ENCODE peak calls at places on chromosomes 4 and X, in six cellular contexts. X, B, N, A, K and P are unnamed samples.

GRCh38 chr4:185811509-185812364 is at the start of gene SORBS2:
- DNase-seq in X (peak), B (peak), N (peak), A (peak), K (no peak), P (no peak)

GRCh38 chr4:53520114-53520513 is 71.2 kb downstream of the LNX1 start:
- DNase-seq in X (peak), B (no peak), N (no peak), A (no peak), K (no peak), P (no peak)

GRCh38 chr4:120991885-120992284 is 69.4 kb upstream of the PRDM5 start:
- DNase-seq in X (no peak), B (no peak), N (no peak), A (no peak), K (no peak), P (no peak)

GRCh38 chr4:146232131-146232722 is 17.9 kb downstream of the REELD1 start:
- DNase-seq in X (no peak), B (no peak), N (no peak), A (no peak), K (no peak), P (no peak)

GRCh38 chr4:123649644-123650356 is 253.2 kb downstream of the SPRY1 start:
- DNase-seq in X (peak), B (peak), N (peak), A (peak), K (peak), P (no peak)

GRCh38 chrX:150429577-150429976 is 66.5 kb downstream of the MAMLD1 start:
- DNase-seq in X (no peak), B (no peak), N (peak), A (no peak), K (peak), P (no peak)

GRCh38 chrX:106168107-106168506 is at the start of gene PWWP3B:
- DNase-seq in X (peak), B (peak), N (peak), A (peak), K (no peak), P (no peak)

GRCh38 chrX:63275127-63275526 is 76.0 kb downstream of the SPIN4 start:
- DNase-seq in X (peak), B (peak), N (peak), A (no peak), K (no peak), P (peak)

GRCh38 chr4:102439835-102440234 is 61.3 kb upstream of the NFKB1 start:
- DNase-seq in X (no peak), B (no peak), N (peak), A (no peak), K (peak), P (no peak)

GRCh38 chr4:110982486-110982885 is 359.6 kb upstream of the PITX2 start:
- DNase-seq in X (no peak), B (no peak), N (no peak), A (no peak), K (no peak), P (no peak)

GRCh38 chr4:156298230-156298629 is 344.6 kb upstream of the CTSO start:
- DNase-seq in X (peak), B (no peak), N (peak), A (no peak), K (peak), P (no peak)

GRCh38 chr4:78237360-78237759 is 180.2 kb downstream of the FRAS1 start:
- DNase-seq in X (no peak), B (no peak), N (no peak), A (no peak), K (no peak), P (no peak)

GRCh38 chr4:15234101-15234500 is 193.7 kb upstream of the C1QTNF7 start:
- DNase-seq in X (no peak), B (no peak), N (peak), A (no peak), K (peak), P (no peak)

GRCh38 chr4:15232725-15233597 is 194.9 kb upstream of the C1QTNF7 start:
- DNase-seq in X (no peak), B (no peak), N (peak), A (no peak), K (no peak), P (no peak)

GRCh38 chr4:15231265-15232091 is 196.4 kb upstream of the C1QTNF7 start:
- DNase-seq in X (peak), B (peak), N (peak), A (peak), K (peak), P (peak)

GRCh38 chr4:15234585-15235126 is 193.2 kb upstream of the C1QTNF7 start:
- DNase-seq in X (no peak), B (no peak), N (peak), A (no peak), K (peak), P (no peak)

DNA sequence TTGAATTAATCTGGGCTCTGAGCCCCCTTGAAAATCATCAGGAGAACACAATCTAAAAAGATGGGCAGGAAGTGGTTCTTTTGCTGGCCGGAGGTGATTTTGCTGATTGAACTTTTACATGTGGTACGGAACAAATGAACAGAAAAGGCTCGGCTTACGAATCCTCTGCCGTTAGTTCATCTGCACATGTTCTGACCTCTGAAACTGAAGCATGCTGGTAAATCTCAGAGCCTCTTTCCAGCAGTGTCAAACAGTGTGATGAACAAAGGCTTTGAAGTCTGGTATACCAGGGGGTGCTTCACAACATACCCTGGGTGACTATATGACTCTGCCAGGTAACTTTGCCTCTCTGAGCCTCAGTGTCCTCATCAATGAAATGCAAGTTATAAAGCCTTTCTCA is 194.2 kb upstream of the C1QTNF7 start:
- DNase-seq in X (no peak), B (no peak), N (peak), A (no peak), K (no peak), P (peak)
- H3K4me3 ChIP-seq in X (no peak), B (no peak), N (no peak), A (no peak), K (no peak), P (peak)

GRCh38 chr4:26380740-26381139 is 59.9 kb downstream of the RBPJ start:
- DNase-seq in X (no peak), B (no peak), N (no peak), A (no peak), K (no peak), P (no peak)

GRCh38 chr4:26372525-26373172 is 51.8 kb downstream of the RBPJ start:
- DNase-seq in X (peak), B (peak), N (peak), A (peak), K (peak), P (peak)

GRCh38 chr4:26379837-26380236 is 59.0 kb downstream of the RBPJ start:
- DNase-seq in X (no peak), B (no peak), N (no peak), A (no peak), K (no peak), P (no peak)

GRCh38 chr4:26375589-26375988 is 54.8 kb downstream of the RBPJ start:
- DNase-seq in X (no peak), B (no peak), N (no peak), A (no peak), K (no peak), P (no peak)

DNA sequence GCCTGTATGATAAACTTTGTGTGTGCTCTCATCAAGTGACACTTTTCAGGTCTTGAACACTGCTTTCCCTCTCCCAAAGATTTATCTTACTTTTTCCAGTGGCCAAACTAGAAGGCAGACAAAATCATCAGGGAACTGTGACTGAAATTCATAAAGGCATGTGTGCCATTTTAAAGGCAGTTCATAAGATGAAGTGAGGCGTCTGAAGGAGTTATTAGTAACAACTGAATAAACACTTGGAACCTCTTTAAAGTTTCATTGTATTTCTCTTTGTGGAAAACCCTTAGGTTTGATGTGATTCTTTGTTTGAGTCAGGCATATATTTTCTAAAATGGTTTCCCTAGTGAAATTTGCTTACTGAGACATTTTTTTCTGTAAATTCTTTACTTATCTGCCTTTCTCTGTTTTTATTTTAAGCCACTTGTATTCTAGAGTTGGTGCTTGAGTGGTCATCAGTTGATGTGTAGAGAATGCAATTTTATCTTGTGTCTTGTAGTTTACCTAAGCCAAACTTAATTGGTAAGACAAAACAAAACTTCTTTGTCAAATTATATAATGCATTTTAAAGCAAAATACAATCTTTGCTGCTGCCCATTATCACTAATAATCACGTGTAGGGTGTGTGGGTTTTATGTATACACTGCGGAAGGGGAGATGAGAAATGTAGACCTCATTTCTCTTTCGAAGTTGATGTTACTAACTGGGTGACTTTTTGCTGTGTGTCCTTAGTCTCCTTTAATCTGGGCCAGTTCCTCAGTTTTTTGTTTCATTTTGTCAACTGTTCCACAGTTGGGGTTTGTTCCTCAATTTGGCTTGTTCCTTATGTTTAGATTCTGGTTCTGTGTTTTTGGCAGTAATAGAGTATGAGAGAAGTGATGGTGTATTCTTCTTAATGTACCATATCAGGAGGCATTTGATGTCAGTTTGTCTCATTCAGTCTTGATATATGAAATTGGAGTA is 56.8 kb downstream of the RBPJ start:
- DNase-seq in X (no peak), B (no peak), N (no peak), A (no peak), K (no peak), P (no peak)
- H3K4me3 ChIP-seq in X (no peak), B (no peak), N (no peak), A (no peak), K (no peak), P (no peak)

DNA sequence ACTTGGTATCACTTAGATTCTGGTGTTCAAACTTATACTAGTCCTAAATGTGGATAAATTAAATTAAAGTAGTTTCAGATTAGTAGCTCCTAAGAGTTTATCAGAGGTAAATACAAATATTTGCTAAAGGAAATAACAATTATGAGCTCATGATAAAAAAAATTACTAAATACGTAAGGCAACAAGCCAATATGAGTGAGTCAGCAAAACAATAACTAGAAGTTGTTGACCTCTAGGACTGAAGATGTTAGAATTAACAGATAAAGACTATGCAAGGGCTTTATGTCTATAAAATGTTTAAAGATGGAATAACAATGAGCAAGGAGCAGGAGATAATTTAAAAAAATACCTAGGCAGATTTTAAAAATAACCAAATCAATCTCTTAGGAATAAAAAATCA is 195.8 kb downstream of the CLCN4 start:
- DNase-seq in X (no peak), B (no peak), N (peak), A (no peak), K (no peak), P (no peak)
- H3K4me3 ChIP-seq in X (no peak), B (no peak), N (no peak), A (no peak), K (no peak), P (no peak)

DNA sequence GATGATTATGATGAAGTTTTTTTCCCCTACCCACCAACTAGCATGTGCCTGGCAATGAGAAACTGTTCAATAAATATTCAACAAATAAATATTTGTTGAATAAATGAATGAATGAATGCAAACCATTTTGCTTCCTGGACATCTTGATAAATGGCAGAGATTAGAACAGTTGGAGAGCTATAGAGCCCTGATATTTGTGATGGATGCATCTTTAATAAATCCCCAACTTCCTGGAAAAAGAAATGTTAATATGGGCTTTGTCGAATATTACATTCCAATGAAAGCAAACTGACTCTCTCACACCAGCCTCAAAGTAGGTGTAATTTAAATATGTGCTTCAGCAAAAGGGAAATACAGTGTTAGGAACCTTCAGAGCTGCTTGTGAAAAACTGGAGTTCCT is 419.7 kb downstream of the MID1IP1 start:
- DNase-seq in X (no peak), B (no peak), N (no peak), A (no peak), K (no peak), P (no peak)
- H3K4me3 ChIP-seq in X (no peak), B (no peak), N (no peak), A (no peak), K (no peak), P (no peak)

DNA sequence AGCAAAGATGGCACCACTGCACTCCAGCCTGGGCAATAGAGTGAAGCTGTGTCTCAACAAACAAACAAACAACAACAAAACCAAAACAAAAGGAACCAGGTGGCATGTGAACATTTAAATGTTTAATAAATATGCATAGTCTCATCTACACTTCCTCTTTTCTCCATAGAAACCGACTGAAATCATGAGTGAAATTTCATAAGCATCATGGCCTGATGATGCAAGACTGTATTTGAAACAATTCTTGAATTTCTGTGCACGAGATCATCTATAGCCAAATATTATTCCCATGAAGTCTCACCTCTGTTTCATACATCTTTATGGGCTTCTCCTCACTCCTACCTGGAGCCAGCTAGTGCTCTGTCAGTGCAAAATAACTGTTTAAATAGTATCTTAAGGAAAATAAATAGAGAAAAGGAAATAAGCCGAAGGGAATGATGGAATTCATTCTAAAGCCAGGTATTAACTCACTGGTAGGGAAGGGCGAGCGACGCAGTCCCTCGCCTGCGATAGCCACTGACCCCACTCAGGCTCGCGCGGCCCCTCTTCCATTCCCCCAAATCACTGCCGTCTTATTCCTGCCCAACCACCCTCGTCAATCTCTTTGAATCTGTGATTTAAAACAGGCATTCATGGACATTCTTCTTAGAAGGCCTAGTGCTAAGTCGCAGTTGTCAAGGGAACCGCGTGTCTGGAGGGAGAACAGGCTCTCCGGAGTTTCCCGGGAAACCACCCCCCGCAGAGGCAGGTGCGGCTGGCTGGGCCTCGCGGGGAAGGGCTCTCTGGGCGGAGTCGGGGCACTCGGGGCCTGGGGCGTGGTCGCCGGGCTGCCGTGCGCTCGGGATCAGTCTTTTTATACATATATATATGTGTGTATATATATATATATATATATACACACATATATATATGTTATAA is 52.4 kb upstream of the TRIM2 start:
- DNase-seq in X (peak), B (peak), N (peak), A (peak), K (no peak), P (no peak)
- H3K4me3 ChIP-seq in X (peak), B (no peak), N (no peak), A (peak), K (no peak), P (no peak)

DNA sequence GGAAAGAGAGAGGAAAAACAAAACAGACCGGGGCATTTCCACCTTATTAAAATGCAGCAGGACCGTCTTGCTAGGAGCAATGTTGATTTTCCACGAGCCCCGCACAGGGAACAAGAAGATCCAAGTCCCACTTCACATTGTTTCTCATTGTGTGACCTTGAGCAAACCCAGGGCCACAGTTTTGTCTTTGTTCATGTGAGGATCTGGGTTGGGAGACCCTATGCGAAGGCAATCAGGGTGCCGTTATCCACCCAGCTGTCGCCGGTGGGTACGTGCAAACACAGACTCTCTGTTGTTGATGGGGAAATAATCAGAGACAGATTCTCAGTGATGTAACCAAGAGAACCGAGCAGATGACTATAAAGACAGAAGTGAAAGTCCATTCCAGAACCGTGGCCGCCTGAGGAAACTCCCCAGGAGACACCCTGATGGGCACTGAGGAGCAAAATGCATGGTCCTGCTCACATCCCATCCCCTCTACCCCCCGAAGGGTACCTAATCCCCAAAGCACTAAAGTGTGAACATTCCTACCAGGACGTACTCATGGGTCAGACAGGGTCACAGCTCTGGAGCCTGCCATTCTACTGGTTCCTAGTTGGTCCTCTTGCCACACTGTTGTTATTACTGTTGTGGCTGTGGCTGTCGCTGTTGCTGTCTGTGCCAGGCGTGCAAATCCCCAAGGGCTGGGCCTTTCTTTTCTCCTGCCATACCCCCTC is 102.7 kb upstream of the RBPJ start:
- DNase-seq in X (no peak), B (no peak), N (no peak), A (no peak), K (no peak), P (no peak)
- H3K4me3 ChIP-seq in X (no peak), B (no peak), N (no peak), A (no peak), K (no peak), P (no peak)

GRCh38 chr4:154489558-154490260 is 1.9 kb downstream of the DCHS2 start:
- DNase-seq in X (no peak), B (no peak), N (no peak), A (no peak), K (no peak), P (no peak)

GRCh38 chr4:154491341-154491679 is 289 bp downstream of the DCHS2 start:
- DNase-seq in X (peak), B (no peak), N (peak), A (no peak), K (no peak), P (no peak)

GRCh38 chr4:154490261-154490588 is 1.4 kb downstream of the DCHS2 start:
- DNase-seq in X (peak), B (no peak), N (no peak), A (no peak), K (no peak), P (no peak)

GRCh38 chr4:154491731-154492249 is at the start of gene DCHS2:
- DNase-seq in X (peak), B (no peak), N (no peak), A (no peak), K (no peak), P (no peak)

DNA sequence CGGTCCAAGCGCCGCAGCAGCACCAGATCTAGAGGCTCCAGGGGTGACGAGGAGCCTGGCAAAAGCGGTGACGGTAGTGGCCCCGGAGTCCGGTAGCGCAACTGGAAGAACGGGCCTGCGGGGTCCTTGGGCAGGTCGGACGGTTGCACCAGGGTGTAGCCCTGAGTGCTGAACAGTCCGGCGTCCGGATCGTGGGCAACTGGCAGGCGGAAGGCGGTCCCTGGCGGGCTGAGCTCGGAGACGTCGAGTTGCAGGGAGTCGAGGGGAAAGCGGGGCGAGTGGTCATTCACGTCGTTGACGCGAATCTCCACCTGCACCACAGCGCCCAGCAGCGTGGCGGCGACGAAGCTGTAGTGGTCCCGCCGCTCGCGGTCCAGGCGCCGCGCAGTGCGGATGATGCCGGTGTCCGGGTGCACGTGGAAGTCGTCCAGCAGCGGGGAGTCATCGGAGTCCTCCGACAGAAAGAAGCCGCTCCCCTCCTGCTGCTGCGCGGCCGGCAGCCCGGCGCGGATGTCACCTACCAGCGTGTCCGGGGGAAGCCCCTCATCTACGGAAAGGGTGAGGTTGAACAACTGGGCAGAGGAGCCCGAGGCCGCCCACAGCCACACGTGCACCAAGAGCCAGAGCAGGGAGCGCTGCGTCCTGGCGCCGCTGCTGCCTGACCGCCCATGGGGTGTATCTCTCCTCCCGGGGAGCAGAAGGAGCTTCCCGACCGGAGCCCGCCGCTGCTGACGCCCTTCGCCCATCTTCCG is 834 bp downstream of the DCHS2 start:
- DNase-seq in X (peak), B (no peak), N (no peak), A (no peak), K (no peak), P (peak)
- H3K4me3 ChIP-seq in X (peak), B (no peak), N (no peak), A (peak), K (no peak), P (no peak)